ENCODE peak calls at places on chromosome 15, in six cellular contexts. V is breast epithelium, Z is ovary, B is MM.1S, H is Peyer's patch, E is A549. Q is an unnamed sample. For H3K4me1, the result is how much of the 10 kb centered on the place peaks cover.

GRCh38 chr15:57820119-57820518 is 113.6 kb downstream of the POLR2M start:
- DNase-seq in B (no peak), E (no peak), V (no peak), H (no peak), Z (no peak), Q (no peak)

GRCh38 chr15:60526127-60526616 is 47.2 kb upstream of the ICE2 start:
- DNase-seq in Z (no peak), E (no peak), B (no peak), V (no peak), H (no peak), Q (no peak)

GRCh38 chr15:36330598-36330997 is 248.8 kb upstream of the CDIN1 start:
- DNase-seq in H (no peak), V (no peak), E (no peak), Z (no peak), B (no peak), Q (no peak)

GRCh38 chr15:94032571-94032970 is 198.8 kb upstream of the MCTP2 start:
- DNase-seq in Z (no peak), E (no peak), H (no peak), V (no peak), B (no peak), Q (no peak)

GRCh38 chr15:29698030-29698701 is 124.1 kb downstream of the TJP1 start:
- DNase-seq in Z (no peak), H (peak), B (no peak), V (no peak), E (peak), Q (no peak)

GRCh38 chr15:84631706-84632272 is 22.3 kb downstream of the WDR73 start:
- DNase-seq in E (no peak), B (no peak), Z (no peak), H (no peak), V (no peak), Q (no peak)

GRCh38 chr15:45634442-45635190 is at the start of gene SQOR:
- DNase-seq in B (peak), E (peak), Z (peak), V (peak), H (peak), Q (peak)

GRCh38 chr15:74179101-74179841 is 5.8 kb downstream of the ISLR start:
- DNase-seq in V (peak), E (peak), Z (peak), H (peak), B (no peak), Q (peak)

GRCh38 chr15:75720787-75721461 is 8.3 kb upstream of the CSPG4 start:
- DNase-seq in V (peak), Z (no peak), H (peak), B (no peak), E (peak), Q (peak)

GRCh38 chr15:41806291-41807181 is 21.4 kb upstream of the JMJD7 start:
- DNase-seq in E (no peak), V (peak), Z (no peak), B (no peak), H (no peak), Q (peak)

GRCh38 chr15:96331942-96332853 is 1.7 kb downstream of the NR2F2 start:
- DNase-seq in V (peak), H (no peak), E (peak), B (no peak), Z (peak), Q (peak)

GRCh38 chr15:81294501-81294850 is 29.5 kb downstream of the STARD5 start:
- DNase-seq in H (peak), E (no peak), Z (no peak), B (no peak), V (no peak), Q (no peak)

GRCh38 chr15:81293728-81294500 is 30.0 kb downstream of the STARD5 start:
- DNase-seq in E (no peak), H (peak), V (no peak), Z (no peak), B (peak), Q (peak)

GRCh38 chr15:81289910-81290309 is 34.0 kb downstream of the STARD5 start:
- DNase-seq in E (no peak), V (no peak), B (no peak), Z (no peak), H (no peak), Q (no peak)

GRCh38 chr15:81292516-81293001 is 31.4 kb downstream of the STARD5 start:
- DNase-seq in E (no peak), B (no peak), H (peak), V (no peak), Z (no peak), Q (no peak)

GRCh38 chr15:81291916-81292424 is 32.0 kb downstream of the STARD5 start:
- DNase-seq in V (no peak), E (no peak), Z (no peak), H (peak), B (no peak), Q (no peak)
- H3K4me1 ChIP-seq in V (under half), E (under half), Z (under half), H (under half), B (half or more), Q (under half)

GRCh38 chr15:101126618-101127502 is 125.0 kb downstream of the CHSY1 start:
- DNase-seq in Z (no peak), V (no peak), E (no peak), B (peak), H (no peak), Q (no peak)

GRCh38 chr15:101129851-101130250 is 122.0 kb downstream of the CHSY1 start:
- DNase-seq in B (no peak), H (no peak), V (no peak), E (no peak), Z (no peak), Q (no peak)

GRCh38 chr15:101128696-101129095 is 123.2 kb downstream of the CHSY1 start:
- DNase-seq in E (no peak), Z (no peak), H (no peak), B (no peak), V (no peak), Q (no peak)

GRCh38 chr15:101128191-101128590 is 123.7 kb downstream of the CHSY1 start:
- DNase-seq in E (no peak), B (no peak), V (no peak), Z (peak), H (no peak), Q (no peak)

GRCh38 chr15:101127503-101128076 is 124.3 kb downstream of the CHSY1 start:
- DNase-seq in B (peak), H (peak), V (peak), E (no peak), Z (peak), Q (peak)
- H3K4me1 ChIP-seq in B (half or more), H (under half), V (under half), E (under half), Z (under half), Q (under half)

GRCh38 chr15:52787549-52788098 is 2.5 kb downstream of the ONECUT1 start:
- DNase-seq in E (no peak), Z (no peak), H (no peak), V (no peak), B (no peak), Q (no peak)
- H3K4me1 ChIP-seq in E (under half), Z (under half), H (under half), V (under half), B (under half), Q (under half)

DNA sequence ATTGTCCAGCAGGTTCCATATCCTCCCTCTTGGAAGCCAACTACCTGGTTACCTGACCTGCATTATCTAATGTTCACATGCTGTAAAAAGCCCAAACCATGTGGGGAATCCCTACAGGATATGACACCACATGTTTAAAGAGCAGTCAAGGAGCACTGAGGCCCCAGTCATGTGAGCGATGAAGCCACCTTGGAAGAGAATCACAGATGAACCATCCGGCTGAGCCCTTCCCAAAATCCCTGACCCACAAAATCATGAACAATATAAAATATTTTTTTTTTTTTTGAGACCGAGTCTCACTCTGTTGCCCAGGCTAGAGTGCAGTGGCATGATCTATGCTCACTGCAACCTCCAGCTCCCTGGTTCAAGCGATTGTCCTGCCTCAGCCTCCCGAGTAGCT is 10.6 kb upstream of the ANKDD1A start:
- DNase-seq in Z (no peak), E (no peak), B (no peak), V (no peak), H (no peak), Q (no peak)
- H3K4me1 ChIP-seq in Z (under half), E (under half), B (under half), V (under half), H (under half), Q (under half)

DNA sequence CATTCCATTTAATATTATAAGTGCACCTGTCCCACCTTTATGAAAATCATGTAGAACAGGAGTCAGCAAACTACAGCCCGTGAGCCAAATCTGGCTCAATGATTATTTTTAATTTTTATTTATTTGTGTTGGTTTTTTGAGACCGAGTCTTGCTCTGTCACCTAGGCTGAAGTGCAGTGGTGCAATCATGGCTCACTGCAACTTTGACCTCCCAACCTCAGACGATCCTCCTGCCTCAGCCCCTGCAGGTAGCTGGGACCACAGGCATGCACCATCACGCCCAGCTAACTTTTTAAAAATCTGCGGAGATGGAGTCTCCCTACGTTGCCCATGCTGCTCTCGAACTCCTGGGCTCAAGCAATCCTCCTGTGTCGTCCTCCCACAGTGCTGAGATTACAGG is 42.0 kb downstream of the MYO1E start:
- DNase-seq in Z (no peak), V (no peak), B (no peak), E (no peak), H (no peak), Q (no peak)
- H3K4me1 ChIP-seq in Z (under half), V (under half), B (under half), E (half or more), H (under half), Q (under half)

Q was measured in upper lobe of left lung.